ENCODE peak calls at places on chromosome 19, in five cellular contexts. C is mesothelial cell of epicardium, H is neural progenitor cell, Z is coronary artery, U is astrocyte of the spinal cord. O is an unnamed sample.

GRCh38 chr19:2059422-2060201 is 8.6 kb upstream of the MKNK2 start:
- DNase-seq in U (peak), C (no peak), H (peak), Z (peak), O (no peak)

GRCh38 chr19:17073869-17074627 is 1.2 kb downstream of the HAUS8 start:
- DNase-seq in C (no peak), H (no peak), Z (no peak), U (no peak), O (no peak)

GRCh38 chr19:45428385-45429231 is 4.9 kb upstream of the ERCC1 start:
- DNase-seq in Z (peak), U (peak), C (peak), H (peak), O (no peak)

GRCh38 chr19:45245334-45245787 is at the start of gene EXOC3L2:
- DNase-seq in C (no peak), Z (no peak), U (no peak), H (no peak), O (no peak)

GRCh38 chr19:50906217-50906616 is 5.0 kb downstream of the KLK4 start:
- DNase-seq in Z (no peak), C (no peak), U (no peak), H (peak), O (no peak)

GRCh38 chr19:46913198-46913851 is 52.5 kb downstream of the ARHGAP35 start:
- DNase-seq in U (no peak), C (no peak), H (no peak), Z (no peak), O (no peak)

GRCh38 chr19:39934584-39935233 is at the start of gene FCGBP:
- DNase-seq in Z (no peak), C (no peak), U (no peak), H (no peak), O (no peak)

GRCh38 chr19:34217952-34218817 is 36.2 kb upstream of the GARRE1 start:
- DNase-seq in H (no peak), C (peak), Z (no peak), U (peak), O (no peak)

GRCh38 chr19:10961073-10961762 is 388 bp downstream of the SMARCA4 start:
- DNase-seq in H (peak), U (no peak), C (no peak), Z (no peak), O (no peak)

GRCh38 chr19:57947419-57948134 is at the start of gene ZNF256:
- DNase-seq in U (peak), Z (peak), C (peak), H (peak), O (peak)

GRCh38 chr19:30065680-30066606 is 123.9 kb downstream of the URI1 start:
- DNase-seq in H (no peak), Z (no peak), C (no peak), U (no peak), O (no peak)

GRCh38 chr19:29708553-29709439 is 6.3 kb downstream of the C19orf12 start:
- DNase-seq in H (no peak), C (no peak), U (no peak), Z (no peak), O (no peak)

GRCh38 chr19:38319421-38320258 is at the start of gene KCNK6:
- DNase-seq in Z (no peak), U (no peak), H (peak), C (peak), O (no peak)

GRCh38 chr19:10286803-10287737 is at the start of gene ICAM4:
- DNase-seq in H (peak), U (no peak), C (peak), Z (no peak), O (no peak)

GRCh38 chr19:17860993-17861360 is 1.3 kb downstream of the RPL18A start:
- DNase-seq in Z (no peak), H (no peak), U (no peak), C (no peak), O (no peak)

GRCh38 chr19:19744641-19745040 is 11.7 kb upstream of the ZNF14 start:
- DNase-seq in U (no peak), H (no peak), C (no peak), Z (peak), O (no peak)

GRCh38 chr19:43461303-43461702 is 4.1 kb downstream of the LYPD3 start:
- DNase-seq in U (no peak), C (no peak), H (no peak), Z (no peak), O (no peak)

GRCh38 chr19:48274173-48274572 is 4.3 kb downstream of the ZNF114 start:
- DNase-seq in C (no peak), Z (no peak), U (peak), H (no peak), O (no peak)

GRCh38 chr19:48271531-48272151 is 1.8 kb downstream of the ZNF114 start:
- DNase-seq in Z (no peak), C (peak), U (peak), H (peak), O (no peak)

GRCh38 chr19:48279747-48280146 is 9.9 kb downstream of the ZNF114 start:
- DNase-seq in C (no peak), Z (no peak), H (no peak), U (no peak), O (no peak)

DNA sequence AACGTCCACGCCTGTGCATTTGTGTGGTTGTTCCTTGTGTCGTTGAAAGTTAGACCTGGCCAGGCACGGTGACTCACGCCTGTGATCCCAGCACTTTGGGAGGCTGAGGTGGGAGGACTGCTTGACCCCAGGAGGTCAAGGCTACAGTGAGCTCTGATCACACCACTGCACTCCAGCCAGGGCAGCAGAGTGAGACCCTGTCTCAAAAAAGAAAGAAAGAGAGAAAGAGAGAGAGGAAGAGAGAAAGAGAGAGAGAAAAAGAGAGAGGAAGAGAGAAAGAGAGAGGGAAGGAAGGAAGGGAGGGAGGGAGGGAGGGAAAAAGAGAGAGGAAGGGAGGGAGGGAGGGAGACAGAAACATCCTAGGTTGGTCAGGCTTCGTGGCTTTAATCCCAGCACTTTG is 5.1 kb downstream of the ZNF114 start:
- DNase-seq in U (no peak), C (no peak), H (no peak), Z (no peak), O (no peak)
- TF ChIP-seq CTCF in U (no peak), C (no peak), H (no peak), Z (no peak), O (no peak)

GRCh38 chr19:36489139-36489919 is at the start of gene ZNF566:
- DNase-seq in H (peak), U (peak), C (peak), Z (peak), O (peak)
- TF ChIP-seq CTCF in H (peak), U (peak), C (no peak), Z (no peak), O (no peak)

DNA sequence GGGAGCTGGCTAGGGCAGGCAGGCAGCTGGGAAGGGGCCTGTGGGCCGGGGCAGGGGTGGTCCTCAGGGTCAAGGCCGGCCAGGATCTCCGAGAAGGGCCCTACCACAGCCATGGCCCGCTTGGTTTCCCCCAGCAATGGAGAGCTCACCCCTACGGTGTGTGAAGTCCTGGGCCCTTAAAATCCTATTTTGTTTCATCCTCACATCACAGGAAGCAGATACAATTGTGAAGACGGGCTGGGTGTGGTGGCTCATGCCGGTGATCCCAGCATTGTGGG is 8.7 kb downstream of the RNU6-9 start:
- DNase-seq in H (no peak), C (no peak), U (no peak), Z (no peak), O (no peak)
- TF ChIP-seq CTCF in H (no peak), C (no peak), U (no peak), Z (no peak), O (no peak)

GRCh38 chr19:32686847-32687450 is 4.7 kb upstream of the NUDT19 start:
- DNase-seq in Z (no peak), H (no peak), U (no peak), C (no peak), O (no peak)

GRCh38 chr19:32676895-32677359 is 1.3 kb downstream of the RGS9BP start:
- DNase-seq in H (peak), C (no peak), Z (no peak), U (no peak), O (no peak)

GRCh38 chr19:32687681-32688080 is 3.9 kb upstream of the NUDT19 start:
- DNase-seq in Z (no peak), U (no peak), C (no peak), H (no peak), O (no peak)

GRCh38 chr19:32677657-32678056 is 2.0 kb downstream of the RGS9BP start:
- DNase-seq in Z (no peak), H (peak), C (peak), U (no peak), O (no peak)

GRCh38 chr19:32682317-32682716 is 6.7 kb downstream of the RGS9BP start:
- DNase-seq in Z (no peak), H (no peak), U (no peak), C (no peak), O (no peak)
- TF ChIP-seq CTCF in Z (no peak), H (no peak), U (no peak), C (no peak), O (no peak)

GRCh38 chr19:5357584-5357983 is 17.0 kb upstream of the PTPRS start:
- DNase-seq in H (no peak), Z (no peak), U (no peak), C (no peak), O (no peak)
- TF ChIP-seq CTCF in H (no peak), Z (no peak), U (no peak), C (no peak), O (no peak)

O was measured in omental fat pad.